ENCODE peak calls at places on chromosomes 16 and 17, in eight cellular contexts. One of them, this sample, is unnamed.

GRCh38 chr17:246226-246625 is 64.8 kb upstream of the DOC2B start:
- DNase-seq in endodermal cell: no peak
- DNase-seq in adipocyte: no peak
- DNase-seq in nucleus accumbens: no peak
- DNase-seq in activated effector memory CD4-positive, alpha-beta T cell treated with anti-CD3 and anti-CD28 coated beads, Interleukin-2, amount 50 U/mL, for 16 hours: no peak
- DNase-seq in dorsolateral prefrontal cortex: no peak
- DNase-seq in uterus: no peak
- DNase-seq in RCC 7860: no peak
- DNase-seq in this sample: no peak

GRCh38 chr16:46607529-46607928 is 13.7 kb downstream of the SHCBP1 start:
- DNase-seq in endodermal cell: no peak
- DNase-seq in adipocyte: peak
- DNase-seq in nucleus accumbens: no peak
- DNase-seq in activated effector memory CD4-positive, alpha-beta T cell treated with anti-CD3 and anti-CD28 coated beads, Interleukin-2, amount 50 U/mL, for 16 hours: no peak
- DNase-seq in dorsolateral prefrontal cortex: no peak
- DNase-seq in uterus: no peak
- DNase-seq in RCC 7860: peak
- DNase-seq in this sample: no peak

GRCh38 chr16:80899804-80900592 is 95.6 kb upstream of the CDYL2 start:
- DNase-seq in endodermal cell: peak
- DNase-seq in adipocyte: peak
- DNase-seq in nucleus accumbens: peak
- DNase-seq in activated effector memory CD4-positive, alpha-beta T cell treated with anti-CD3 and anti-CD28 coated beads, Interleukin-2, amount 50 U/mL, for 16 hours: no peak
- DNase-seq in dorsolateral prefrontal cortex: peak
- DNase-seq in uterus: peak
- DNase-seq in RCC 7860: no peak
- DNase-seq in this sample: no peak

GRCh38 chr16:3501783-3502400 is 1.1 kb downstream of the CLUAP1 start:
- DNase-seq in endodermal cell: no peak
- DNase-seq in adipocyte: no peak
- DNase-seq in nucleus accumbens: no peak
- DNase-seq in activated effector memory CD4-positive, alpha-beta T cell treated with anti-CD3 and anti-CD28 coated beads, Interleukin-2, amount 50 U/mL, for 16 hours: peak
- DNase-seq in dorsolateral prefrontal cortex: no peak
- DNase-seq in uterus: no peak
- DNase-seq in RCC 7860: no peak
- DNase-seq in this sample: no peak

GRCh38 chr17:49260011-49260921 is 29.7 kb upstream of the PHOSPHO1 start:
- DNase-seq in endodermal cell: peak
- DNase-seq in adipocyte: peak
- DNase-seq in nucleus accumbens: peak
- DNase-seq in activated effector memory CD4-positive, alpha-beta T cell treated with anti-CD3 and anti-CD28 coated beads, Interleukin-2, amount 50 U/mL, for 16 hours: peak
- DNase-seq in dorsolateral prefrontal cortex: peak
- DNase-seq in uterus: peak
- DNase-seq in RCC 7860: peak
- DNase-seq in this sample: peak

GRCh38 chr17:8746501-8747236 is 2.0 kb upstream of the CCDC42 start:
- DNase-seq in endodermal cell: no peak
- DNase-seq in adipocyte: no peak
- DNase-seq in nucleus accumbens: no peak
- DNase-seq in activated effector memory CD4-positive, alpha-beta T cell treated with anti-CD3 and anti-CD28 coated beads, Interleukin-2, amount 50 U/mL, for 16 hours: no peak
- DNase-seq in dorsolateral prefrontal cortex: no peak
- DNase-seq in uterus: no peak
- DNase-seq in RCC 7860: no peak
- DNase-seq in this sample: peak

GRCh38 chr17:30323895-30324319 is 9.9 kb downstream of the TMIGD1 start:
- DNase-seq in endodermal cell: no peak
- DNase-seq in adipocyte: peak
- DNase-seq in nucleus accumbens: no peak
- DNase-seq in activated effector memory CD4-positive, alpha-beta T cell treated with anti-CD3 and anti-CD28 coated beads, Interleukin-2, amount 50 U/mL, for 16 hours: peak
- DNase-seq in dorsolateral prefrontal cortex: no peak
- DNase-seq in uterus: no peak
- DNase-seq in RCC 7860: peak
- DNase-seq in this sample: no peak

GRCh38 chr17:57735230-57735629 is 9.9 kb downstream of the CCDC182 start:
- DNase-seq in endodermal cell: no peak
- DNase-seq in adipocyte: no peak
- DNase-seq in nucleus accumbens: no peak
- DNase-seq in activated effector memory CD4-positive, alpha-beta T cell treated with anti-CD3 and anti-CD28 coated beads, Interleukin-2, amount 50 U/mL, for 16 hours: no peak
- DNase-seq in dorsolateral prefrontal cortex: no peak
- DNase-seq in uterus: no peak
- DNase-seq in RCC 7860: no peak
- DNase-seq in this sample: no peak

GRCh38 chr16:82031116-82032084 is 3.7 kb upstream of the HSD17B2 start:
- DNase-seq in endodermal cell: peak
- DNase-seq in adipocyte: peak
- DNase-seq in nucleus accumbens: no peak
- DNase-seq in activated effector memory CD4-positive, alpha-beta T cell treated with anti-CD3 and anti-CD28 coated beads, Interleukin-2, amount 50 U/mL, for 16 hours: no peak
- DNase-seq in dorsolateral prefrontal cortex: no peak
- DNase-seq in uterus: no peak
- DNase-seq in RCC 7860: peak
- DNase-seq in this sample: no peak

GRCh38 chr17:13114601-13115024 is 96.8 kb upstream of the ELAC2 start:
- DNase-seq in endodermal cell: peak
- DNase-seq in adipocyte: peak
- DNase-seq in nucleus accumbens: no peak
- DNase-seq in activated effector memory CD4-positive, alpha-beta T cell treated with anti-CD3 and anti-CD28 coated beads, Interleukin-2, amount 50 U/mL, for 16 hours: no peak
- DNase-seq in dorsolateral prefrontal cortex: no peak
- DNase-seq in uterus: no peak
- DNase-seq in RCC 7860: peak
- DNase-seq in this sample: peak

GRCh38 chr17:48460055-48460454 is 30.0 kb upstream of the SKAP1 start:
- DNase-seq in endodermal cell: no peak
- DNase-seq in adipocyte: no peak
- DNase-seq in nucleus accumbens: no peak
- DNase-seq in activated effector memory CD4-positive, alpha-beta T cell treated with anti-CD3 and anti-CD28 coated beads, Interleukin-2, amount 50 U/mL, for 16 hours: no peak
- DNase-seq in dorsolateral prefrontal cortex: no peak
- DNase-seq in uterus: no peak
- DNase-seq in RCC 7860: no peak
- DNase-seq in this sample: no peak

GRCh38 chr17:17032131-17032692 is 10.0 kb upstream of the MPRIP start:
- DNase-seq in endodermal cell: peak
- DNase-seq in adipocyte: peak
- DNase-seq in nucleus accumbens: peak
- DNase-seq in activated effector memory CD4-positive, alpha-beta T cell treated with anti-CD3 and anti-CD28 coated beads, Interleukin-2, amount 50 U/mL, for 16 hours: no peak
- DNase-seq in dorsolateral prefrontal cortex: peak
- DNase-seq in uterus: no peak
- DNase-seq in RCC 7860: peak
- DNase-seq in this sample: peak

GRCh38 chr16:12319464-12320030 is 343.0 kb downstream of the SNX29 start:
- DNase-seq in endodermal cell: peak
- DNase-seq in adipocyte: no peak
- DNase-seq in nucleus accumbens: no peak
- DNase-seq in activated effector memory CD4-positive, alpha-beta T cell treated with anti-CD3 and anti-CD28 coated beads, Interleukin-2, amount 50 U/mL, for 16 hours: no peak
- DNase-seq in dorsolateral prefrontal cortex: no peak
- DNase-seq in uterus: no peak
- DNase-seq in RCC 7860: peak
- DNase-seq in this sample: no peak

GRCh38 chr17:44065668-44066203 is 735 bp downstream of the LSM12 start:
- DNase-seq in endodermal cell: no peak
- DNase-seq in adipocyte: peak
- DNase-seq in nucleus accumbens: no peak
- DNase-seq in activated effector memory CD4-positive, alpha-beta T cell treated with anti-CD3 and anti-CD28 coated beads, Interleukin-2, amount 50 U/mL, for 16 hours: no peak
- DNase-seq in dorsolateral prefrontal cortex: no peak
- DNase-seq in uterus: no peak
- DNase-seq in RCC 7860: no peak
- DNase-seq in this sample: peak

GRCh38 chr17:50767446-50767845 is at the start of gene ANKRD40CL:
- DNase-seq in endodermal cell: peak
- DNase-seq in adipocyte: no peak
- DNase-seq in nucleus accumbens: no peak
- DNase-seq in activated effector memory CD4-positive, alpha-beta T cell treated with anti-CD3 and anti-CD28 coated beads, Interleukin-2, amount 50 U/mL, for 16 hours: no peak
- DNase-seq in dorsolateral prefrontal cortex: no peak
- DNase-seq in uterus: no peak
- DNase-seq in RCC 7860: no peak
- DNase-seq in this sample: no peak

GRCh38 chr17:63434951-63435571 is 11.0 kb downstream of the CYB561 start:
- DNase-seq in endodermal cell: peak
- DNase-seq in adipocyte: peak
- DNase-seq in nucleus accumbens: peak
- DNase-seq in activated effector memory CD4-positive, alpha-beta T cell treated with anti-CD3 and anti-CD28 coated beads, Interleukin-2, amount 50 U/mL, for 16 hours: no peak
- DNase-seq in dorsolateral prefrontal cortex: peak
- DNase-seq in uterus: peak
- DNase-seq in RCC 7860: peak
- DNase-seq in this sample: peak

GRCh38 chr16:21645261-21645721 is 7.1 kb downstream of the IGSF6 start:
- DNase-seq in endodermal cell: peak
- DNase-seq in adipocyte: peak
- DNase-seq in nucleus accumbens: no peak
- DNase-seq in activated effector memory CD4-positive, alpha-beta T cell treated with anti-CD3 and anti-CD28 coated beads, Interleukin-2, amount 50 U/mL, for 16 hours: peak
- DNase-seq in dorsolateral prefrontal cortex: no peak
- DNase-seq in uterus: no peak
- DNase-seq in RCC 7860: no peak
- DNase-seq in this sample: no peak

GRCh38 chr16:64238576-64238975 is 883.3 kb downstream of the CDH11 start:
- DNase-seq in endodermal cell: no peak
- DNase-seq in adipocyte: peak
- DNase-seq in nucleus accumbens: no peak
- DNase-seq in activated effector memory CD4-positive, alpha-beta T cell treated with anti-CD3 and anti-CD28 coated beads, Interleukin-2, amount 50 U/mL, for 16 hours: no peak
- DNase-seq in dorsolateral prefrontal cortex: no peak
- DNase-seq in uterus: no peak
- DNase-seq in RCC 7860: no peak
- DNase-seq in this sample: no peak

GRCh38 chr16:67470314-67470713 is 10.6 kb downstream of the ATP6V0D1 start:
- DNase-seq in endodermal cell: no peak
- DNase-seq in adipocyte: no peak
- DNase-seq in nucleus accumbens: peak
- DNase-seq in activated effector memory CD4-positive, alpha-beta T cell treated with anti-CD3 and anti-CD28 coated beads, Interleukin-2, amount 50 U/mL, for 16 hours: no peak
- DNase-seq in dorsolateral prefrontal cortex: peak
- DNase-seq in uterus: no peak
- DNase-seq in RCC 7860: no peak
- DNase-seq in this sample: no peak

GRCh38 chr17:4944163-4944553 is 4.1 kb downstream of the RNF167 start:
- DNase-seq in endodermal cell: no peak
- DNase-seq in adipocyte: no peak
- DNase-seq in nucleus accumbens: no peak
- DNase-seq in activated effector memory CD4-positive, alpha-beta T cell treated with anti-CD3 and anti-CD28 coated beads, Interleukin-2, amount 50 U/mL, for 16 hours: peak
- DNase-seq in dorsolateral prefrontal cortex: no peak
- DNase-seq in uterus: no peak
- DNase-seq in RCC 7860: no peak
- DNase-seq in this sample: no peak

GRCh38 chr17:75844530-75845057 is 390 bp upstream of the UNC13D start:
- DNase-seq in endodermal cell: no peak
- DNase-seq in adipocyte: no peak
- DNase-seq in nucleus accumbens: no peak
- DNase-seq in activated effector memory CD4-positive, alpha-beta T cell treated with anti-CD3 and anti-CD28 coated beads, Interleukin-2, amount 50 U/mL, for 16 hours: no peak
- DNase-seq in dorsolateral prefrontal cortex: no peak
- DNase-seq in uterus: no peak
- DNase-seq in RCC 7860: peak
- DNase-seq in this sample: peak

GRCh38 chr16:70433456-70434103 is 5.3 kb downstream of the ST3GAL2 start:
- DNase-seq in endodermal cell: no peak
- DNase-seq in adipocyte: peak
- DNase-seq in nucleus accumbens: no peak
- DNase-seq in activated effector memory CD4-positive, alpha-beta T cell treated with anti-CD3 and anti-CD28 coated beads, Interleukin-2, amount 50 U/mL, for 16 hours: no peak
- DNase-seq in dorsolateral prefrontal cortex: no peak
- DNase-seq in uterus: peak
- DNase-seq in RCC 7860: peak
- DNase-seq in this sample: peak

This sample was measured in islet precursor cell.